ENCODE peak calls at places on chromosomes 16 and 17, in six cellular contexts. C is colonic mucosa, P is BJ, R is esophagus squamous epithelium, Y is transverse colon, G is body of pancreas. X is an unnamed sample.

GRCh38 chr16:63458842-63459241 is 1422.6 kb upstream of the CDH8 start:
- DNase-seq in C (no peak), P (no peak), R (no peak), Y (no peak), G (no peak), X (no peak)

GRCh38 chr17:28247671-28248556 is 71.1 kb upstream of the TMEM97 start:
- DNase-seq in C (no peak), P (no peak), R (no peak), Y (no peak), G (no peak), X (no peak)

GRCh38 chr17:64005734-64006167 is 7.6 kb downstream of the PRR29 start:
- DNase-seq in C (peak), P (no peak), R (no peak), Y (peak), G (peak), X (no peak)

GRCh38 chr17:42177684-42178083 is 3.3 kb downstream of the KCNH4 start:
- DNase-seq in C (no peak), P (no peak), R (no peak), Y (no peak), G (no peak), X (no peak)

GRCh38 chr17:10698116-10698818 is 873 bp downstream of the ADPRM start:
- DNase-seq in C (no peak), P (no peak), R (no peak), Y (no peak), G (no peak), X (no peak)

GRCh38 chr17:55273579-55274370 is 9.0 kb downstream of the HLF start:
- DNase-seq in C (no peak), P (no peak), R (no peak), Y (peak), G (peak), X (peak)

GRCh38 chr16:73527191-73527590 is 479.3 kb upstream of the ZFHX3 start:
- DNase-seq in C (no peak), P (no peak), R (no peak), Y (no peak), G (no peak), X (no peak)

GRCh38 chr17:80296221-80296620 is 35.6 kb downstream of the RNF213 start:
- DNase-seq in C (no peak), P (no peak), R (no peak), Y (no peak), G (no peak), X (no peak)

GRCh38 chr17:39099686-39100293 is 51.6 kb downstream of the PLXDC1 start:
- DNase-seq in C (peak), P (no peak), R (no peak), Y (peak), G (no peak), X (no peak)

GRCh38 chr16:10971560-10971961 is 27.2 kb downstream of the CLEC16A start:
- DNase-seq in C (peak), P (peak), R (no peak), Y (peak), G (peak), X (peak)

GRCh38 chr16:83113317-83113716 is 486.5 kb downstream of the CDH13 start:
- DNase-seq in C (no peak), P (no peak), R (no peak), Y (no peak), G (no peak), X (no peak)

GRCh38 chr16:79146-80054 is 1.4 kb downstream of the MPG start:
- DNase-seq in C (no peak), P (no peak), R (no peak), Y (no peak), G (no peak), X (peak)

GRCh38 chr16:77344306-77344705 is 90.5 kb downstream of the ADAMTS18 start:
- DNase-seq in C (no peak), P (no peak), R (no peak), Y (no peak), G (no peak), X (no peak)

GRCh38 chr16:57937861-57938260 is 33.1 kb downstream of the CNGB1 start:
- DNase-seq in C (no peak), P (no peak), R (no peak), Y (no peak), G (no peak), X (no peak)

GRCh38 chr16:78773316-78773715 is 673.9 kb downstream of the WWOX start:
- DNase-seq in C (no peak), P (no peak), R (no peak), Y (no peak), G (no peak), X (no peak)

GRCh38 chr16:84585886-84586285 is 32.0 kb downstream of the COTL1 start:
- DNase-seq in C (no peak), P (no peak), R (no peak), Y (no peak), G (no peak), X (no peak)

GRCh38 chr16:64627288-64627687 is 494.6 kb downstream of the CDH11 start:
- DNase-seq in C (no peak), P (no peak), R (no peak), Y (no peak), G (no peak), X (no peak)

GRCh38 chr17:46949291-46950174 is 26.6 kb downstream of the GOSR2 start:
- DNase-seq in C (no peak), P (no peak), R (no peak), Y (no peak), G (no peak), X (no peak)

GRCh38 chr17:81859906-81860755 is at the start of gene P4HB:
- DNase-seq in C (no peak), P (no peak), R (no peak), Y (peak), G (no peak), X (peak)

GRCh38 chr16:10987361-10988163 is 43.2 kb downstream of the CLEC16A start:
- DNase-seq in C (no peak), P (no peak), R (no peak), Y (no peak), G (no peak), X (no peak)

GRCh38 chr16:69417537-69418199 is 6.8 kb upstream of the CYB5B start:
- DNase-seq in C (no peak), P (no peak), R (no peak), Y (no peak), G (no peak), X (no peak)

GRCh38 chr17:79298801-79299200 is 224.2 kb downstream of the ENGASE start:
- DNase-seq in C (no peak), P (no peak), R (no peak), Y (no peak), G (no peak), X (no peak)

GRCh38 chr16:26701243-26701886 is 365.4 kb upstream of the C16orf82 start:
- DNase-seq in C (no peak), P (no peak), R (no peak), Y (no peak), G (no peak), X (no peak)

GRCh38 chr17:41792835-41793748 is 6.6 kb upstream of the JUP start:
- DNase-seq in C (peak), P (no peak), R (no peak), Y (peak), G (peak), X (peak)

GRCh38 chr17:9959377-9959981 is 54.4 kb upstream of the RCVRN start:
- DNase-seq in C (peak), P (no peak), R (no peak), Y (peak), G (no peak), X (no peak)

GRCh38 chr16:86630471-86630870 is 52.1 kb downstream of the FOXL1 start:
- DNase-seq in C (no peak), P (no peak), R (no peak), Y (no peak), G (no peak), X (no peak)

GRCh38 chr17:64702815-64703214 is 40.7 kb upstream of the SMURF2 start:
- DNase-seq in C (no peak), P (no peak), R (no peak), Y (no peak), G (no peak), X (no peak)

GRCh38 chr16:85627835-85628556 is 14.9 kb downstream of the GSE1 start:
- DNase-seq in C (no peak), P (no peak), R (no peak), Y (no peak), G (peak), X (no peak)

GRCh38 chr16:50281391-50282009 is 15.1 kb downstream of the ADCY7 start:
- DNase-seq in C (no peak), P (no peak), R (no peak), Y (no peak), G (no peak), X (no peak)

GRCh38 chr17:32742686-32743538 is 134.0 kb downstream of the MYO1D start:
- DNase-seq in C (no peak), P (no peak), R (no peak), Y (no peak), G (no peak), X (no peak)

GRCh38 chr16:534089-534635 is 6.7 kb downstream of the CAPN15 start:
- DNase-seq in C (peak), P (no peak), R (no peak), Y (peak), G (peak), X (peak)

GRCh38 chr16:1209081-1209480 is 16.0 kb downstream of the TPSG1 start:
- DNase-seq in C (no peak), P (no peak), R (no peak), Y (no peak), G (no peak), X (no peak)

GRCh38 chr16:1964046-1964505 is 550 bp downstream of the RPS2 start:
- DNase-seq in C (peak), P (no peak), R (no peak), Y (no peak), G (no peak), X (no peak)

GRCh38 chr17:61318684-61319098 is 81.0 kb upstream of the TBX2 start:
- DNase-seq in C (no peak), P (no peak), R (no peak), Y (no peak), G (no peak), X (no peak)

GRCh38 chr16:11356573-11357331 is 11.5 kb downstream of the RMI2 start:
- DNase-seq in C (peak), P (no peak), R (no peak), Y (peak), G (peak), X (no peak)

GRCh38 chr17:31491794-31492171 is 100.3 kb downstream of the RAB11FIP4 start:
- DNase-seq in C (no peak), P (no peak), R (no peak), Y (no peak), G (peak), X (no peak)
- H3K4me3 ChIP-seq in C (no peak), P (no peak), R (no peak), Y (no peak), G (no peak), X (no peak)

GRCh38 chr17:73952136-73952497 is 251.4 kb upstream of the RPL38 start:
- DNase-seq in C (no peak), P (no peak), R (no peak), Y (no peak), G (no peak), X (no peak)
- H3K4me3 ChIP-seq in C (peak), P (no peak), R (peak), Y (peak), G (no peak), X (peak)

DNA sequence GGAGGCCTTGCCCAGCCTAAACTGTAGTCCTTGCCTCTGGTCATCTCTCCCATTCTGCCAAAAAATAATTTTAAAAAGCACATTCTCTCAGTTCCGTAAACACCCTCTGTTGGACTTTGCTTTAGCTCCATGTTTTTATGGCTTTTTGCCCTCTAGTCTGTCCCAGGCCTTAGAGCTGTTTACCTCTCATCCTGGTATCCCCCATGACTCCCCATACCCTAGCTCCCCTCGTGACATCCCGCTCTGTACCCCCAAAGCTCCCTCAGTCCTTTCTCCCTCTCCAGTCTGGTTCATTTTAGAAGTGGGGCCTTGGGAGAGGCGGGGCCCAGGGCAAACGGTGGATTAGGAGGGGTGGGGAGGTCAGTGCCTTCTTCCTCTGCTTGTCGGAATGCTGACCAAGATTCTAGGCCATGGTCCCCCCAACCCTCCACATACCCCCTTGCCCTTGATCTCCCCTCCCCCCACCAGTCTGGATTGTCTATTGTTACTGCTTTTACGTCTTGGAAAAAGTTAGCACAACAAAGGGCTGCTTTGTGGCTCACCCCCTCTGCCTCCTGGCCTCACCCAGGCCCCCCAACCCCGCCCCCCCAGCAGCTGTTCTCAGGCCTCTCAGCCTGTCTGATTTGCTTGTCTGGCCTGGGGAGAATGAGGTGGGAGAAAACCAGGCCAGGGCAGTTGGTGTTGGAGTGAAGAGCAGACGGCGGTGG is 18.3 kb downstream of the GJD3 start:
- DNase-seq in C (peak), P (no peak), R (no peak), Y (no peak), G (no peak), X (no peak)
- H3K4me3 ChIP-seq in C (peak), P (peak), R (peak), Y (peak), G (no peak), X (peak)

GRCh38 chr16:81650281-81650680 is 128.8 kb upstream of the PLCG2 start:
- DNase-seq in C (no peak), P (no peak), R (no peak), Y (no peak), G (no peak), X (no peak)
- H3K4me3 ChIP-seq in C (no peak), P (no peak), R (no peak), Y (no peak), G (no peak), X (no peak)

GRCh38 chr16:70430667-70431536 is 8.0 kb downstream of the ST3GAL2 start:
- DNase-seq in C (no peak), P (no peak), R (no peak), Y (peak), G (no peak), X (no peak)

GRCh38 chr16:70432304-70432799 is 6.5 kb downstream of the ST3GAL2 start:
- DNase-seq in C (no peak), P (no peak), R (no peak), Y (no peak), G (no peak), X (no peak)

GRCh38 chr16:70433456-70434103 is 5.3 kb downstream of the ST3GAL2 start:
- DNase-seq in C (no peak), P (peak), R (no peak), Y (peak), G (peak), X (no peak)

GRCh38 chr16:70434489-70435260 is 4.2 kb downstream of the ST3GAL2 start:
- DNase-seq in C (no peak), P (no peak), R (no peak), Y (no peak), G (no peak), X (no peak)

GRCh38 chr16:70432800-70433455 is 6.0 kb downstream of the ST3GAL2 start:
- DNase-seq in C (no peak), P (no peak), R (no peak), Y (peak), G (no peak), X (peak)
- H3K4me3 ChIP-seq in C (no peak), P (no peak), R (no peak), Y (no peak), G (no peak), X (no peak)

GRCh38 chr17:77454560-77455095 is 313.9 kb downstream of the SEC14L1 start:
- DNase-seq in C (no peak), P (no peak), R (no peak), Y (no peak), G (no peak), X (peak)
- H3K4me3 ChIP-seq in C (peak), P (no peak), R (peak), Y (peak), G (no peak), X (peak)

DNA sequence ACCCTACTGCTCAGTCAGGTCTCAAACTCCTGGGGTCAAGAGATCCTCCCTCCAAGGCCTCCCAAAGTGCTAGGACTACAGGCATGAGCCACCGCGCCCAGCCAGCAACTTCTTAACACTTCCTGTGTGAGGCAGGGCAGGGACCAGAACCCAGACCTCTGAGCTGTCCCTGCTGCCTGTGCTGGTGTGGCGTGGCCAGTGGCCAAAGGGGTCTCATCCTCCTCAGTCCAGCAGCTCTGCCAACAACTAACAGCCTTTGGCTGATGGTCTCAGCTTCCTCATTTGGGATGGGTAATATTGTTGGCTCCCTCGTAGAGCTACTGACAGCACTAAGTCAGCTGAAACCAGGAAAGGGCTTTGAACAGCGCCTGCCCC is 1.4 kb upstream of the LLGL1 start:
- DNase-seq in C (no peak), P (no peak), R (no peak), Y (no peak), G (no peak), X (no peak)
- H3K4me3 ChIP-seq in C (no peak), P (no peak), R (peak), Y (no peak), G (no peak), X (no peak)

GRCh38 chr16:3304370-3304769 is 860 bp downstream of the TIGD7 start:
- DNase-seq in C (no peak), P (no peak), R (no peak), Y (no peak), G (no peak), X (no peak)
- H3K4me3 ChIP-seq in C (peak), P (peak), R (peak), Y (peak), G (no peak), X (no peak)